ENCODE peak calls at places on chromosome 19, in ten cellular contexts. One of them, this sample, is unnamed.

GRCh38 chr19:10418281-10419199 is 1.8 kb upstream of the PDE4A start:
- ATAC-seq in PC-3: peak; percentile 3
- ATAC-seq in activated T-cell treated with anti-CD3 and anti-CD28 coated beads, Interleukin-2, amount 50 U/mL, for 4 hours: no peak
- ATAC-seq in lower lobe of right lung: no peak
- ATAC-seq in naive thymus-derived CD8-positive, alpha-beta T cell: no peak
- ATAC-seq in Right ventricle myocardium superior: no peak
- ATAC-seq in mucosa of descending colon: no peak
- ATAC-seq in right lobe of liver: no peak
- ATAC-seq in activated naive CD8-positive, alpha-beta T cell treated with anti-CD3 and anti-CD28 coated beads, Interleukin-2, amount 10 ng/mL, durations not matched to agents 7 days and 5 days: no peak
- ATAC-seq in activated CD4-positive, alpha-beta T cell treated with anti-CD3 and anti-CD28 coated beads for 36 hours: no peak
- ATAC-seq in this sample: no peak

GRCh38 chr19:15445807-15446376 is 3.9 kb downstream of the WIZ start:
- ATAC-seq in activated naive CD8-positive, alpha-beta T cell treated with anti-CD3 and anti-CD28 coated beads, Interleukin-2, amount 10 ng/mL, durations not matched to agents 7 days and 5 days: no peak
- ATAC-seq in Right ventricle myocardium superior: peak; percentile 75
- ATAC-seq in activated CD4-positive, alpha-beta T cell treated with anti-CD3 and anti-CD28 coated beads for 36 hours: no peak
- ATAC-seq in naive thymus-derived CD8-positive, alpha-beta T cell: no peak
- ATAC-seq in PC-3: no peak
- ATAC-seq in mucosa of descending colon: no peak
- ATAC-seq in lower lobe of right lung: no peak
- ATAC-seq in activated T-cell treated with anti-CD3 and anti-CD28 coated beads, Interleukin-2, amount 50 U/mL, for 4 hours: no peak
- ATAC-seq in right lobe of liver: peak; percentile 65
- ATAC-seq in this sample: no peak

GRCh38 chr19:55087542-55087935 is 11.9 kb downstream of the EPS8L1 start:
- ATAC-seq in mucosa of descending colon: no peak
- ATAC-seq in Right ventricle myocardium superior: peak; percentile 21
- ATAC-seq in right lobe of liver: peak; percentile 9
- ATAC-seq in naive thymus-derived CD8-positive, alpha-beta T cell: no peak
- ATAC-seq in lower lobe of right lung: peak; percentile 2
- ATAC-seq in activated CD4-positive, alpha-beta T cell treated with anti-CD3 and anti-CD28 coated beads for 36 hours: no peak
- ATAC-seq in activated T-cell treated with anti-CD3 and anti-CD28 coated beads, Interleukin-2, amount 50 U/mL, for 4 hours: no peak
- ATAC-seq in activated naive CD8-positive, alpha-beta T cell treated with anti-CD3 and anti-CD28 coated beads, Interleukin-2, amount 10 ng/mL, durations not matched to agents 7 days and 5 days: no peak
- ATAC-seq in PC-3: no peak
- ATAC-seq in this sample: no peak

GRCh38 chr19:38634757-38635482 is 12.5 kb upstream of the ACTN4 start:
- ATAC-seq in naive thymus-derived CD8-positive, alpha-beta T cell: peak; percentile 27
- ATAC-seq in activated naive CD8-positive, alpha-beta T cell treated with anti-CD3 and anti-CD28 coated beads, Interleukin-2, amount 10 ng/mL, durations not matched to agents 7 days and 5 days: no peak
- ATAC-seq in Right ventricle myocardium superior: peak; percentile 65
- ATAC-seq in activated T-cell treated with anti-CD3 and anti-CD28 coated beads, Interleukin-2, amount 50 U/mL, for 4 hours: no peak
- ATAC-seq in activated CD4-positive, alpha-beta T cell treated with anti-CD3 and anti-CD28 coated beads for 36 hours: no peak
- ATAC-seq in right lobe of liver: peak; percentile 81
- ATAC-seq in lower lobe of right lung: peak; percentile 76
- ATAC-seq in mucosa of descending colon: peak; percentile 41
- ATAC-seq in PC-3: peak; percentile 27
- ATAC-seq in this sample: no peak

GRCh38 chr19:41918095-41918494 is 10.2 kb downstream of the ERFL start:
- ATAC-seq in PC-3: no peak
- ATAC-seq in activated naive CD8-positive, alpha-beta T cell treated with anti-CD3 and anti-CD28 coated beads, Interleukin-2, amount 10 ng/mL, durations not matched to agents 7 days and 5 days: no peak
- ATAC-seq in activated T-cell treated with anti-CD3 and anti-CD28 coated beads, Interleukin-2, amount 50 U/mL, for 4 hours: no peak
- ATAC-seq in Right ventricle myocardium superior: no peak
- ATAC-seq in naive thymus-derived CD8-positive, alpha-beta T cell: peak; percentile 4
- ATAC-seq in mucosa of descending colon: no peak
- ATAC-seq in lower lobe of right lung: no peak
- ATAC-seq in right lobe of liver: no peak
- ATAC-seq in activated CD4-positive, alpha-beta T cell treated with anti-CD3 and anti-CD28 coated beads for 36 hours: no peak
- ATAC-seq in this sample: no peak

GRCh38 chr19:28297036-28297435 is 915.9 kb downstream of the UQCRFS1 start:
- ATAC-seq in Right ventricle myocardium superior: no peak
- ATAC-seq in activated CD4-positive, alpha-beta T cell treated with anti-CD3 and anti-CD28 coated beads for 36 hours: no peak
- ATAC-seq in lower lobe of right lung: no peak
- ATAC-seq in naive thymus-derived CD8-positive, alpha-beta T cell: no peak
- ATAC-seq in activated naive CD8-positive, alpha-beta T cell treated with anti-CD3 and anti-CD28 coated beads, Interleukin-2, amount 10 ng/mL, durations not matched to agents 7 days and 5 days: no peak
- ATAC-seq in mucosa of descending colon: no peak
- ATAC-seq in PC-3: no peak
- ATAC-seq in right lobe of liver: no peak
- ATAC-seq in activated T-cell treated with anti-CD3 and anti-CD28 coated beads, Interleukin-2, amount 50 U/mL, for 4 hours: no peak
- ATAC-seq in this sample: no peak

GRCh38 chr19:42547927-42548326 is 19.6 kb upstream of the CEACAM1 start:
- ATAC-seq in Right ventricle myocardium superior: no peak
- ATAC-seq in naive thymus-derived CD8-positive, alpha-beta T cell: no peak
- ATAC-seq in PC-3: no peak
- ATAC-seq in activated T-cell treated with anti-CD3 and anti-CD28 coated beads, Interleukin-2, amount 50 U/mL, for 4 hours: no peak
- ATAC-seq in right lobe of liver: no peak
- ATAC-seq in lower lobe of right lung: no peak
- ATAC-seq in mucosa of descending colon: peak; percentile 51
- ATAC-seq in activated naive CD8-positive, alpha-beta T cell treated with anti-CD3 and anti-CD28 coated beads, Interleukin-2, amount 10 ng/mL, durations not matched to agents 7 days and 5 days: no peak
- ATAC-seq in activated CD4-positive, alpha-beta T cell treated with anti-CD3 and anti-CD28 coated beads for 36 hours: no peak
- ATAC-seq in this sample: no peak

GRCh38 chr19:17001603-17002183 is 24.9 kb downstream of the CPAMD8 start:
- ATAC-seq in PC-3: no peak
- ATAC-seq in activated T-cell treated with anti-CD3 and anti-CD28 coated beads, Interleukin-2, amount 50 U/mL, for 4 hours: peak; percentile 80
- ATAC-seq in mucosa of descending colon: peak; percentile 86
- ATAC-seq in Right ventricle myocardium superior: no peak
- ATAC-seq in right lobe of liver: peak; percentile 38
- ATAC-seq in activated CD4-positive, alpha-beta T cell treated with anti-CD3 and anti-CD28 coated beads for 36 hours: no peak
- ATAC-seq in activated naive CD8-positive, alpha-beta T cell treated with anti-CD3 and anti-CD28 coated beads, Interleukin-2, amount 10 ng/mL, durations not matched to agents 7 days and 5 days: peak; percentile 91
- ATAC-seq in naive thymus-derived CD8-positive, alpha-beta T cell: peak; percentile 96
- ATAC-seq in lower lobe of right lung: peak; percentile 41
- ATAC-seq in this sample: peak; percentile 86

GRCh38 chr19:49475995-49476880 is 2.2 kb downstream of the FLT3LG start:
- ATAC-seq in activated CD4-positive, alpha-beta T cell treated with anti-CD3 and anti-CD28 coated beads for 36 hours: peak; percentile 80
- ATAC-seq in mucosa of descending colon: no peak
- ATAC-seq in lower lobe of right lung: peak; percentile 13
- ATAC-seq in activated naive CD8-positive, alpha-beta T cell treated with anti-CD3 and anti-CD28 coated beads, Interleukin-2, amount 10 ng/mL, durations not matched to agents 7 days and 5 days: peak; percentile 46
- ATAC-seq in activated T-cell treated with anti-CD3 and anti-CD28 coated beads, Interleukin-2, amount 50 U/mL, for 4 hours: peak; percentile 74
- ATAC-seq in PC-3: peak; percentile 11
- ATAC-seq in naive thymus-derived CD8-positive, alpha-beta T cell: peak; percentile 48
- ATAC-seq in Right ventricle myocardium superior: no peak
- ATAC-seq in right lobe of liver: no peak
- ATAC-seq in this sample: peak; percentile 76

GRCh38 chr19:40499320-40499719 is 32.5 kb downstream of the SPTBN4 start:
- ATAC-seq in right lobe of liver: no peak
- ATAC-seq in activated CD4-positive, alpha-beta T cell treated with anti-CD3 and anti-CD28 coated beads for 36 hours: no peak
- ATAC-seq in naive thymus-derived CD8-positive, alpha-beta T cell: no peak
- ATAC-seq in activated T-cell treated with anti-CD3 and anti-CD28 coated beads, Interleukin-2, amount 50 U/mL, for 4 hours: no peak
- ATAC-seq in lower lobe of right lung: no peak
- ATAC-seq in Right ventricle myocardium superior: no peak
- ATAC-seq in PC-3: no peak
- ATAC-seq in mucosa of descending colon: no peak
- ATAC-seq in activated naive CD8-positive, alpha-beta T cell treated with anti-CD3 and anti-CD28 coated beads, Interleukin-2, amount 10 ng/mL, durations not matched to agents 7 days and 5 days: no peak
- ATAC-seq in this sample: no peak

GRCh38 chr19:58355891-58356235 is 2.6 kb upstream of the A1BG start:
- ATAC-seq in Right ventricle myocardium superior: peak; percentile 8
- ATAC-seq in activated T-cell treated with anti-CD3 and anti-CD28 coated beads, Interleukin-2, amount 50 U/mL, for 4 hours: peak; percentile 2
- ATAC-seq in activated CD4-positive, alpha-beta T cell treated with anti-CD3 and anti-CD28 coated beads for 36 hours: no peak
- ATAC-seq in naive thymus-derived CD8-positive, alpha-beta T cell: no peak
- ATAC-seq in lower lobe of right lung: no peak
- ATAC-seq in PC-3: no peak
- ATAC-seq in activated naive CD8-positive, alpha-beta T cell treated with anti-CD3 and anti-CD28 coated beads, Interleukin-2, amount 10 ng/mL, durations not matched to agents 7 days and 5 days: no peak
- ATAC-seq in right lobe of liver: no peak
- ATAC-seq in mucosa of descending colon: no peak
- ATAC-seq in this sample: no peak

GRCh38 chr19:37513397-37513796 is 6.7 kb downstream of the ZNF793 start:
- ATAC-seq in PC-3: no peak
- ATAC-seq in mucosa of descending colon: no peak
- ATAC-seq in activated T-cell treated with anti-CD3 and anti-CD28 coated beads, Interleukin-2, amount 50 U/mL, for 4 hours: no peak
- ATAC-seq in naive thymus-derived CD8-positive, alpha-beta T cell: no peak
- ATAC-seq in activated naive CD8-positive, alpha-beta T cell treated with anti-CD3 and anti-CD28 coated beads, Interleukin-2, amount 10 ng/mL, durations not matched to agents 7 days and 5 days: no peak
- ATAC-seq in Right ventricle myocardium superior: no peak
- ATAC-seq in right lobe of liver: no peak
- ATAC-seq in lower lobe of right lung: no peak
- ATAC-seq in activated CD4-positive, alpha-beta T cell treated with anti-CD3 and anti-CD28 coated beads for 36 hours: no peak
- ATAC-seq in this sample: no peak

GRCh38 chr19:6774821-6775707 is 2.6 kb downstream of the VAV1 start:
- ATAC-seq in lower lobe of right lung: no peak
- ATAC-seq in activated T-cell treated with anti-CD3 and anti-CD28 coated beads, Interleukin-2, amount 50 U/mL, for 4 hours: no peak
- ATAC-seq in mucosa of descending colon: no peak
- ATAC-seq in right lobe of liver: no peak
- ATAC-seq in Right ventricle myocardium superior: peak; percentile 23
- ATAC-seq in activated naive CD8-positive, alpha-beta T cell treated with anti-CD3 and anti-CD28 coated beads, Interleukin-2, amount 10 ng/mL, durations not matched to agents 7 days and 5 days: no peak
- ATAC-seq in PC-3: no peak
- ATAC-seq in naive thymus-derived CD8-positive, alpha-beta T cell: no peak
- ATAC-seq in activated CD4-positive, alpha-beta T cell treated with anti-CD3 and anti-CD28 coated beads for 36 hours: no peak
- ATAC-seq in this sample: no peak

GRCh38 chr19:32945260-32945659 is 26.5 kb downstream of the CEP89 start:
- ATAC-seq in lower lobe of right lung: no peak
- ATAC-seq in activated T-cell treated with anti-CD3 and anti-CD28 coated beads, Interleukin-2, amount 50 U/mL, for 4 hours: no peak
- ATAC-seq in naive thymus-derived CD8-positive, alpha-beta T cell: no peak
- ATAC-seq in Right ventricle myocardium superior: no peak
- ATAC-seq in activated naive CD8-positive, alpha-beta T cell treated with anti-CD3 and anti-CD28 coated beads, Interleukin-2, amount 10 ng/mL, durations not matched to agents 7 days and 5 days: no peak
- ATAC-seq in PC-3: no peak
- ATAC-seq in activated CD4-positive, alpha-beta T cell treated with anti-CD3 and anti-CD28 coated beads for 36 hours: no peak
- ATAC-seq in right lobe of liver: no peak
- ATAC-seq in mucosa of descending colon: no peak
- ATAC-seq in this sample: no peak

GRCh38 chr19:18428837-18429674 is 8.9 kb downstream of the ISYNA1 start:
- ATAC-seq in mucosa of descending colon: peak; percentile 81
- ATAC-seq in right lobe of liver: peak; percentile 54
- ATAC-seq in lower lobe of right lung: peak; percentile 76
- ATAC-seq in activated CD4-positive, alpha-beta T cell treated with anti-CD3 and anti-CD28 coated beads for 36 hours: peak; percentile 85
- ATAC-seq in Right ventricle myocardium superior: peak; percentile 51
- ATAC-seq in activated T-cell treated with anti-CD3 and anti-CD28 coated beads, Interleukin-2, amount 50 U/mL, for 4 hours: peak; percentile 77
- ATAC-seq in PC-3: no peak
- ATAC-seq in activated naive CD8-positive, alpha-beta T cell treated with anti-CD3 and anti-CD28 coated beads, Interleukin-2, amount 10 ng/mL, durations not matched to agents 7 days and 5 days: peak; percentile 77
- ATAC-seq in naive thymus-derived CD8-positive, alpha-beta T cell: peak; percentile 81
- ATAC-seq in this sample: peak; percentile 87

GRCh38 chr19:35306473-35307246 is 14.7 kb downstream of the MAG start:
- ATAC-seq in Right ventricle myocardium superior: no peak
- ATAC-seq in activated CD4-positive, alpha-beta T cell treated with anti-CD3 and anti-CD28 coated beads for 36 hours: peak; percentile 51
- ATAC-seq in PC-3: peak; percentile 31
- ATAC-seq in mucosa of descending colon: no peak
- ATAC-seq in activated T-cell treated with anti-CD3 and anti-CD28 coated beads, Interleukin-2, amount 50 U/mL, for 4 hours: no peak
- ATAC-seq in right lobe of liver: no peak
- ATAC-seq in lower lobe of right lung: no peak
- ATAC-seq in activated naive CD8-positive, alpha-beta T cell treated with anti-CD3 and anti-CD28 coated beads, Interleukin-2, amount 10 ng/mL, durations not matched to agents 7 days and 5 days: no peak
- ATAC-seq in naive thymus-derived CD8-positive, alpha-beta T cell: no peak
- ATAC-seq in this sample: no peak

GRCh38 chr19:50890422-50891252 is 17.4 kb downstream of the KLK2 start:
- ATAC-seq in activated CD4-positive, alpha-beta T cell treated with anti-CD3 and anti-CD28 coated beads for 36 hours: peak; percentile 49
- ATAC-seq in activated naive CD8-positive, alpha-beta T cell treated with anti-CD3 and anti-CD28 coated beads, Interleukin-2, amount 10 ng/mL, durations not matched to agents 7 days and 5 days: no peak
- ATAC-seq in lower lobe of right lung: no peak
- ATAC-seq in mucosa of descending colon: no peak
- ATAC-seq in activated T-cell treated with anti-CD3 and anti-CD28 coated beads, Interleukin-2, amount 50 U/mL, for 4 hours: no peak
- ATAC-seq in PC-3: peak; percentile 92
- ATAC-seq in naive thymus-derived CD8-positive, alpha-beta T cell: no peak
- ATAC-seq in right lobe of liver: no peak
- ATAC-seq in Right ventricle myocardium superior: no peak
- ATAC-seq in this sample: peak; percentile 53

GRCh38 chr19:7849631-7850428 is 19.8 kb downstream of the EVI5L start:
- ATAC-seq in naive thymus-derived CD8-positive, alpha-beta T cell: no peak
- ATAC-seq in lower lobe of right lung: peak; percentile 80
- ATAC-seq in PC-3: peak; percentile 10
- ATAC-seq in Right ventricle myocardium superior: no peak
- ATAC-seq in activated naive CD8-positive, alpha-beta T cell treated with anti-CD3 and anti-CD28 coated beads, Interleukin-2, amount 10 ng/mL, durations not matched to agents 7 days and 5 days: no peak
- ATAC-seq in activated CD4-positive, alpha-beta T cell treated with anti-CD3 and anti-CD28 coated beads for 36 hours: no peak
- ATAC-seq in mucosa of descending colon: peak; percentile 10
- ATAC-seq in activated T-cell treated with anti-CD3 and anti-CD28 coated beads, Interleukin-2, amount 50 U/mL, for 4 hours: no peak
- ATAC-seq in right lobe of liver: no peak
- ATAC-seq in this sample: no peak

GRCh38 chr19:31380854-31381253 is 31.6 kb upstream of the TSHZ3 start:
- ATAC-seq in right lobe of liver: no peak
- ATAC-seq in activated T-cell treated with anti-CD3 and anti-CD28 coated beads, Interleukin-2, amount 50 U/mL, for 4 hours: no peak
- ATAC-seq in activated CD4-positive, alpha-beta T cell treated with anti-CD3 and anti-CD28 coated beads for 36 hours: no peak
- ATAC-seq in naive thymus-derived CD8-positive, alpha-beta T cell: no peak
- ATAC-seq in PC-3: no peak
- ATAC-seq in mucosa of descending colon: no peak
- ATAC-seq in activated naive CD8-positive, alpha-beta T cell treated with anti-CD3 and anti-CD28 coated beads, Interleukin-2, amount 10 ng/mL, durations not matched to agents 7 days and 5 days: no peak
- ATAC-seq in Right ventricle myocardium superior: no peak
- ATAC-seq in lower lobe of right lung: no peak
- ATAC-seq in this sample: no peak